ENCODE peak calls at places on chromosomes 2 and 18, in four cellular contexts. One of them, this sample, is unnamed.

GRCh38 chr2:217695033-217695520 is 307.7 kb downstream of the TNS1 start:
- DNase-seq in stimulated activated CD8-positive, alpha-beta memory T cell treated with anti-CD3 and anti-CD28 coated beads, Interleukin-15, amount 100 ng/mL, for 4 hours: no peak
- DNase-seq in non-pigmented ciliary epithelial cell: peak; percentile 78
- DNase-seq in colonic mucosa: no peak
- DNase-seq in this sample: no peak

GRCh38 chr2:28292491-28292890 is 100.2 kb upstream of the FOSL2 start:
- DNase-seq in stimulated activated CD8-positive, alpha-beta memory T cell treated with anti-CD3 and anti-CD28 coated beads, Interleukin-15, amount 100 ng/mL, for 4 hours: no peak
- DNase-seq in non-pigmented ciliary epithelial cell: no peak
- DNase-seq in colonic mucosa: no peak
- DNase-seq in this sample: no peak

GRCh38 chr2:28981620-28982371 is 698 bp downstream of the TOGARAM2 start:
- DNase-seq in stimulated activated CD8-positive, alpha-beta memory T cell treated with anti-CD3 and anti-CD28 coated beads, Interleukin-15, amount 100 ng/mL, for 4 hours: no peak
- DNase-seq in non-pigmented ciliary epithelial cell: no peak
- DNase-seq in colonic mucosa: no peak
- DNase-seq in this sample: no peak

GRCh38 chr2:54680397-54681032 is 42.9 kb upstream of the EML6 start:
- DNase-seq in stimulated activated CD8-positive, alpha-beta memory T cell treated with anti-CD3 and anti-CD28 coated beads, Interleukin-15, amount 100 ng/mL, for 4 hours: no peak
- DNase-seq in non-pigmented ciliary epithelial cell: no peak
- DNase-seq in colonic mucosa: no peak
- DNase-seq in this sample: no peak

GRCh38 chr2:23657934-23658333 is 269.0 kb downstream of the ATAD2B start:
- DNase-seq in stimulated activated CD8-positive, alpha-beta memory T cell treated with anti-CD3 and anti-CD28 coated beads, Interleukin-15, amount 100 ng/mL, for 4 hours: no peak
- DNase-seq in non-pigmented ciliary epithelial cell: no peak
- DNase-seq in colonic mucosa: no peak
- DNase-seq in this sample: no peak

GRCh38 chr2:26235089-26235488 is 9.3 kb downstream of the HADHA start:
- DNase-seq in stimulated activated CD8-positive, alpha-beta memory T cell treated with anti-CD3 and anti-CD28 coated beads, Interleukin-15, amount 100 ng/mL, for 4 hours: no peak
- DNase-seq in non-pigmented ciliary epithelial cell: no peak
- DNase-seq in colonic mucosa: no peak
- DNase-seq in this sample: no peak

GRCh38 chr2:88707003-88707402 is 15.5 kb downstream of the RPIA start:
- DNase-seq in stimulated activated CD8-positive, alpha-beta memory T cell treated with anti-CD3 and anti-CD28 coated beads, Interleukin-15, amount 100 ng/mL, for 4 hours: no peak
- DNase-seq in non-pigmented ciliary epithelial cell: no peak
- DNase-seq in colonic mucosa: no peak
- DNase-seq in this sample: no peak

GRCh38 chr18:9404565-9405060 is 70.0 kb downstream of the TWSG1 start:
- DNase-seq in stimulated activated CD8-positive, alpha-beta memory T cell treated with anti-CD3 and anti-CD28 coated beads, Interleukin-15, amount 100 ng/mL, for 4 hours: no peak
- DNase-seq in non-pigmented ciliary epithelial cell: no peak
- DNase-seq in colonic mucosa: no peak
- DNase-seq in this sample: no peak

GRCh38 chr2:229712125-229712524 is 2.2 kb downstream of the DNER start:
- DNase-seq in stimulated activated CD8-positive, alpha-beta memory T cell treated with anti-CD3 and anti-CD28 coated beads, Interleukin-15, amount 100 ng/mL, for 4 hours: no peak
- DNase-seq in non-pigmented ciliary epithelial cell: no peak
- DNase-seq in colonic mucosa: no peak
- DNase-seq in this sample: no peak

GRCh38 chr2:238290079-238290478 is 1.7 kb upstream of the PER2 start:
- DNase-seq in stimulated activated CD8-positive, alpha-beta memory T cell treated with anti-CD3 and anti-CD28 coated beads, Interleukin-15, amount 100 ng/mL, for 4 hours: peak; percentile 22
- DNase-seq in non-pigmented ciliary epithelial cell: no peak
- DNase-seq in colonic mucosa: peak; percentile 94
- DNase-seq in this sample: no peak

GRCh38 chr2:23586691-23587090 is 201.7 kb downstream of the KLHL29 start:
- DNase-seq in stimulated activated CD8-positive, alpha-beta memory T cell treated with anti-CD3 and anti-CD28 coated beads, Interleukin-15, amount 100 ng/mL, for 4 hours: no peak
- DNase-seq in non-pigmented ciliary epithelial cell: no peak
- DNase-seq in colonic mucosa: no peak
- DNase-seq in this sample: no peak

This sample was measured in activated CD8-positive, alpha-beta memory T cell treated with anti-CD3 and anti-CD28 coated beads for 1 hour.